ENCODE peak calls at places on chromosome 10, in four cellular contexts. U is type B pancreatic cell, D is mesenteric fat pad, V is cardiac muscle cell. N is an unnamed sample.

GRCh38 chr10:89879121-89879520 is 177.7 kb downstream of the KIF20B start:
- DNase-seq in U (no peak), D (no peak), V (peak), N (no peak)

GRCh38 chr10:76581685-76582084 is 1055.9 kb downstream of the KCNMA1 start:
- DNase-seq in D (no peak), U (no peak), V (no peak), N (no peak)

GRCh38 chr10:89475567-89475966 is 59.8 kb downstream of the SLC16A12 start:
- DNase-seq in D (no peak), U (no peak), V (no peak), N (no peak)

GRCh38 chr10:49419005-49419404 is 23.1 kb upstream of the DRGX start:
- DNase-seq in D (no peak), U (no peak), V (no peak), N (no peak)

GRCh38 chr10:124999433-125000365 is 57.8 kb downstream of the ZRANB1 start:
- DNase-seq in U (peak), V (peak), D (peak), N (no peak)

GRCh38 chr10:115417585-115418265 is 324.6 kb downstream of the ATRNL1 start:
- DNase-seq in V (peak), D (no peak), U (no peak), N (no peak)

GRCh38 chr10:91035650-91036292 is 114.9 kb upstream of the ANKRD1 start:
- DNase-seq in D (no peak), V (no peak), U (no peak), N (no peak)

GRCh38 chr10:5199398-5199797 is 2.8 kb downstream of the AKR1C4 start:
- DNase-seq in U (no peak), V (no peak), D (no peak), N (no peak)

GRCh38 chr10:68330852-68331454 is 911 bp upstream of the HNRNPH3 start:
- DNase-seq in D (no peak), V (peak), U (no peak), N (no peak)